ENCODE peak calls at places on chromosomes 13 and 19, in six cellular contexts. W is GM12892; K is right cardiac atrium; F is KBM-7; T is spleen; D is CD8-positive, alpha-beta memory T cell. Z is an unnamed sample.

GRCh38 chr19:52140077-52140710 is 456 bp upstream of the ZNF616 start:
- DNase-seq in W (no peak), K (no peak), F (no peak), T (no peak), D (no peak), Z (no peak)

GRCh38 chr19:32401992-32402391 is 3.6 kb upstream of the DPY19L3 start:
- DNase-seq in W (no peak), K (no peak), F (no peak), T (no peak), D (no peak), Z (no peak)

GRCh38 chr13:110343241-110343865 is 36.3 kb downstream of the COL4A2 start:
- DNase-seq in W (no peak), K (no peak), F (no peak), T (no peak), D (no peak), Z (no peak)

GRCh38 chr13:86986448-86986847 is 684.7 kb upstream of the SLITRK5 start:
- DNase-seq in W (no peak), K (no peak), F (no peak), T (no peak), D (no peak), Z (no peak)

GRCh38 chr13:97976551-97977375 is 23.3 kb downstream of the IPO5 start:
- DNase-seq in W (peak), K (no peak), F (no peak), T (peak), D (no peak), Z (peak)

GRCh38 chr13:30334663-30335386 is 27.5 kb upstream of the KATNAL1 start:
- DNase-seq in W (no peak), K (peak), F (peak), T (no peak), D (no peak), Z (no peak)

GRCh38 chr13:48629282-48629681 is 24.4 kb upstream of the CYSLTR2 start:
- DNase-seq in W (no peak), K (no peak), F (no peak), T (no peak), D (no peak), Z (no peak)

GRCh38 chr13:111184685-111185401 is 69.7 kb downstream of the ARHGEF7 start:
- DNase-seq in W (peak), K (peak), F (peak), T (peak), D (peak), Z (peak)

GRCh38 chr19:39729594-39729993 is 8.2 kb downstream of the CLC start:
- DNase-seq in W (no peak), K (no peak), F (no peak), T (no peak), D (no peak), Z (no peak)

GRCh38 chr13:113008841-113009240 is 39.8 kb downstream of the MCF2L start:
- DNase-seq in W (no peak), K (no peak), F (no peak), T (no peak), D (no peak), Z (no peak)

Z was measured in T-helper 9 cell.